ENCODE peak calls at places on chromosome 10, in seven cellular contexts. P is Panc1, N is suprapubic skin, T is endothelial cell of umbilical vein, U is breast epithelium, B is prostate gland, K is sigmoid colon. R is an unnamed sample.

GRCh38 chr10:61271127-61271780 is 181.9 kb downstream of the TMEM26 start:
- DNase-seq in P (peak), N (no peak), T (peak), U (no peak), B (no peak), K (no peak), R (no peak)

GRCh38 chr10:32877915-32878314 is 80.1 kb downstream of the ITGB1 start:
- DNase-seq in P (no peak), N (no peak), T (no peak), U (no peak), B (no peak), K (no peak), R (no peak)

GRCh38 chr10:72259491-72260214 is 14.1 kb upstream of the DDIT4 start:
- DNase-seq in P (no peak), N (no peak), T (no peak), U (no peak), B (peak), K (peak), R (no peak)

GRCh38 chr10:71015674-71016073 is 127.3 kb upstream of the PCBD1 start:
- DNase-seq in P (no peak), N (no peak), T (peak), U (no peak), B (no peak), K (no peak), R (no peak)

GRCh38 chr10:42795701-42796100 is 13.1 kb downstream of the BMS1 start:
- DNase-seq in P (no peak), N (no peak), T (no peak), U (no peak), B (no peak), K (no peak), R (no peak)

GRCh38 chr10:95756061-95756751 is at the start of gene ENTPD1:
- DNase-seq in P (no peak), N (no peak), T (peak), U (no peak), B (no peak), K (no peak), R (peak)

GRCh38 chr10:81095238-81095637 is 557.5 kb downstream of the SH2D4B start:
- DNase-seq in P (no peak), N (no peak), T (no peak), U (no peak), B (no peak), K (no peak), R (no peak)

GRCh38 chr10:76080406-76080805 is 649.0 kb downstream of the LRMDA start:
- DNase-seq in P (no peak), N (no peak), T (no peak), U (no peak), B (no peak), K (no peak), R (no peak)

GRCh38 chr10:31262672-31263071 is 56.3 kb upstream of the ZEB1 start:
- DNase-seq in P (no peak), N (no peak), T (no peak), U (no peak), B (no peak), K (peak), R (no peak)

GRCh38 chr10:62278461-62278910 is 9.8 kb upstream of the RTKN2 start:
- DNase-seq in P (no peak), N (no peak), T (no peak), U (no peak), B (no peak), K (no peak), R (no peak)

GRCh38 chr10:126518186-126519080 is 130.2 kb upstream of the ADAM12 start:
- DNase-seq in P (no peak), N (no peak), T (no peak), U (no peak), B (no peak), K (no peak), R (no peak)

GRCh38 chr10:114174462-114175190 is 623 bp upstream of the CCDC186 start:
- DNase-seq in P (no peak), N (peak), T (no peak), U (peak), B (peak), K (peak), R (no peak)

GRCh38 chr10:5999440-6000165 is 22.3 kb upstream of the IL15RA start:
- DNase-seq in P (no peak), N (no peak), T (no peak), U (no peak), B (no peak), K (no peak), R (no peak)

GRCh38 chr10:76177945-76178344 is 746.5 kb downstream of the LRMDA start:
- DNase-seq in P (no peak), N (no peak), T (no peak), U (no peak), B (no peak), K (no peak), R (no peak)

GRCh38 chr10:76334306-76334705 is 902.9 kb downstream of the LRMDA start:
- DNase-seq in P (no peak), N (no peak), T (no peak), U (no peak), B (no peak), K (peak), R (no peak)

GRCh38 chr10:53222806-53223205 is 450.2 kb upstream of the MBL2 start:
- DNase-seq in P (no peak), N (no peak), T (no peak), U (no peak), B (no peak), K (no peak), R (no peak)

GRCh38 chr10:100347568-100348195 is 649 bp downstream of the SCD start:
- DNase-seq in P (no peak), N (no peak), T (no peak), U (no peak), B (no peak), K (no peak), R (no peak)

GRCh38 chr10:96222441-96222840 is 48.9 kb downstream of the BLNK start:
- DNase-seq in P (no peak), N (no peak), T (no peak), U (no peak), B (no peak), K (no peak), R (no peak)

GRCh38 chr10:114648368-114648767 is 9.7 kb downstream of the ABLIM1 start:
- DNase-seq in P (no peak), N (no peak), T (peak), U (no peak), B (peak), K (no peak), R (no peak)

GRCh38 chr10:86151613-86152012 is 215.0 kb downstream of the GRID1 start:
- DNase-seq in P (no peak), N (no peak), T (no peak), U (no peak), B (no peak), K (no peak), R (no peak)

GRCh38 chr10:74921744-74922143 is 95.3 kb downstream of the KAT6B start:
- DNase-seq in P (no peak), N (no peak), T (no peak), U (no peak), B (no peak), K (no peak), R (no peak)

GRCh38 chr10:99777918-99778716 is 4.3 kb upstream of the ABCC2 start:
- DNase-seq in P (no peak), N (no peak), T (peak), U (no peak), B (no peak), K (no peak), R (no peak)

GRCh38 chr10:86658751-86659150 is 4.4 kb downstream of the OPN4 start:
- DNase-seq in P (no peak), N (no peak), T (no peak), U (no peak), B (no peak), K (no peak), R (no peak)

GRCh38 chr10:88270871-88271713 is 312.0 kb downstream of the RNLS start:
- DNase-seq in P (no peak), N (no peak), T (no peak), U (no peak), B (no peak), K (no peak), R (no peak)

GRCh38 chr10:15735766-15736165 is 16.0 kb upstream of the ITGA8 start:
- DNase-seq in P (no peak), N (no peak), T (no peak), U (no peak), B (no peak), K (no peak), R (no peak)

GRCh38 chr10:43864622-43865021 is 215.9 kb upstream of the ZNF32 start:
- DNase-seq in P (no peak), N (no peak), T (no peak), U (no peak), B (no peak), K (no peak), R (no peak)

GRCh38 chr10:27744478-27745379 is 890 bp downstream of the MKX start:
- DNase-seq in P (no peak), N (no peak), T (peak), U (no peak), B (peak), K (peak), R (peak)

GRCh38 chr10:113071446-113071845 is 121.4 kb downstream of the TCF7L2 start:
- DNase-seq in P (no peak), N (peak), T (peak), U (no peak), B (peak), K (no peak), R (peak)

DNA sequence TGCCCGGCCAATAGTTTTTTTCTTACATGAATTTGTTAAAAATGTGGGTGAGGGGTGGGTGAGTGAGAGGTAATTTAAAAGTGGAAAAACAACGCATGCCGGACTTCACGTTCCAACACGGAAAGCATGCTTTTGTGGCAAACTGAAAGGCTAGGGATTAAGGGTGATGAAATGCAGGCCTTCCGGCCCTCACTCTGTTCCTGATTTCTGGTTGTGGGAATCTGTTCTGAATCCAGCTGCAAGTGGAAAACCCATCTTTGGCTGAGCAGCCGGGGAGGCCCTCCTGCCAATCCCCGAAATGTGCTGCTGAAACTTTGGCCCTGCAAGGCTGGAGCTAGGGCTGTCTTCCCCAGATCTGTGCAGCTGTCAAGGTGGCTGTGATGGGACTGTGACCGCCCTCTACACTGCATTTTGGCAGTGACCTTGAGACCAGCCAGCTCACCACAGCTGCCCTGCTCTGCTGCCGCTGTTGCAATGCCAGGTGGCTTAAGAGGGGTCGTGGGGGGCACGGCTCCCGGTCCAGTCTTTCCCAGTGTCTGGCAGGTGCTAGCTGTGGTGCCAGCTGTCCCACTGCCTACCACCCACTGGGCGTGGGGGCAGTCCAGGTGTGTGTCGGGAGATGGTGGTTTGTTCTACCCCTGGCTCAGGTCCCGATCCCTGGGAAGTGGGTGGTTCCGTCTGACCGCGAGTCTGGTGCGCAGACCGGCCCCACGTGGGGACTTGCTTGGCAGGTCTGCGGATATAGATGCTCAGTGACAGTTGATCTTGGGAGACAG is 39.0 kb downstream of the TET1 start:
- DNase-seq in P (no peak), N (no peak), T (no peak), U (no peak), B (peak), K (peak), R (peak)
- TF ChIP-seq POLR2AphosphoS5 in P (no peak), N (no peak), T (no peak), U (no peak), B (no peak), K (no peak), R (no peak)

GRCh38 chr10:125033146-125033924 is 91.4 kb downstream of the ZRANB1 start:
- DNase-seq in P (no peak), N (no peak), T (no peak), U (no peak), B (no peak), K (no peak), R (no peak)
- TF ChIP-seq CTCF in P (no peak), N (no peak), T (no peak), U (no peak), B (no peak), K (no peak), R (no peak)

DNA sequence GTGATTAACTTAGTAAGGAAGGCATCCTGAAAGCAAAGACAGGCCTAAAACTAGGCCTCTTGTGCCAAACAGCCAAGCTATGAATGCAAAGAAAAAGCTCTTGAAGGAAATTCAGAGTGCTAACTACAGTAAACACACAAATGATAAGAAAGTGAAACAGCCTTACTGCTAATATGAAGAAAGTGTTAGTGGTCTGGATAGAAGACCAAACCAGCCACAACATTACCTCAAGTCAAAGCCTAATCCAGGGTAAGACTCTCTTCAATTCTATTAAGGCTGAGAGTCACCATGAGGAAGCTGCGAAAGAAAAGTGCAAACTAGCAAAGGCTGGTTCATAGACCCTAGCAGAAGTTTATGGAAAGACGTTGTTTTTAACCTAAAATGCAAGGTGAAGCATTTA is 66.0 kb downstream of the IPMK start:
- DNase-seq in P (no peak), N (no peak), T (no peak), U (no peak), B (no peak), K (no peak), R (no peak)
- TF ChIP-seq POLR2AphosphoS5 in P (no peak), N (no peak), T (no peak), U (no peak), B (no peak), K (no peak), R (no peak)

GRCh38 chr10:34791947-34792346 is 23.1 kb downstream of the PARD3 start:
- DNase-seq in P (no peak), N (no peak), T (no peak), U (no peak), B (no peak), K (no peak), R (no peak)
- TF ChIP-seq CTCF in P (no peak), N (no peak), T (no peak), U (no peak), B (no peak), K (no peak), R (no peak)

GRCh38 chr10:79320785-79321493 is 26.3 kb upstream of the PPIF start:
- DNase-seq in P (no peak), N (no peak), T (no peak), U (no peak), B (no peak), K (no peak), R (no peak)
- TF ChIP-seq POLR2AphosphoS5 in P (no peak), N (no peak), T (no peak), U (no peak), B (no peak), K (no peak), R (no peak)

GRCh38 chr10:92574545-92575377 is 868 bp upstream of the IDE start:
- DNase-seq in P (no peak), N (no peak), T (no peak), U (no peak), B (no peak), K (no peak), R (no peak)
- TF ChIP-seq CTCF in P (no peak), N (no peak), T (no peak), U (peak), B (no peak), K (no peak), R (no peak)

GRCh38 chr10:8048281-8049008 is 6.0 kb upstream of the GATA3 start:
- DNase-seq in P (no peak), N (no peak), T (no peak), U (no peak), B (no peak), K (no peak), R (no peak)

GRCh38 chr10:8050561-8051108 is 3.9 kb upstream of the GATA3 start:
- DNase-seq in P (no peak), N (no peak), T (no peak), U (no peak), B (no peak), K (no peak), R (no peak)

GRCh38 chr10:8047452-8048280 is 6.8 kb upstream of the GATA3 start:
- DNase-seq in P (no peak), N (no peak), T (peak), U (no peak), B (no peak), K (no peak), R (no peak)

GRCh38 chr10:8049874-8050560 is 4.5 kb upstream of the GATA3 start:
- DNase-seq in P (no peak), N (no peak), T (peak), U (no peak), B (no peak), K (no peak), R (no peak)

GRCh38 chr10:8049151-8049873 is 5.2 kb upstream of the GATA3 start:
- DNase-seq in P (no peak), N (no peak), T (no peak), U (no peak), B (no peak), K (no peak), R (no peak)
- TF ChIP-seq POLR2AphosphoS5 in P (no peak), N (no peak), T (no peak), U (no peak), B (no peak), K (no peak), R (no peak)

GRCh38 chr10:104193787-104194186 is 38.4 kb downstream of the CFAP43 start:
- DNase-seq in P (no peak), N (no peak), T (no peak), U (no peak), B (no peak), K (no peak), R (no peak)

GRCh38 chr10:104201636-104202035 is 30.5 kb downstream of the CFAP43 start:
- DNase-seq in P (no peak), N (no peak), T (no peak), U (no peak), B (no peak), K (no peak), R (no peak)

GRCh38 chr10:104202231-104202630 is 29.9 kb downstream of the CFAP43 start:
- DNase-seq in P (no peak), N (no peak), T (no peak), U (no peak), B (no peak), K (no peak), R (no peak)

GRCh38 chr10:104199567-104199966 is 32.6 kb downstream of the CFAP43 start:
- DNase-seq in P (no peak), N (no peak), T (no peak), U (no peak), B (no peak), K (no peak), R (no peak)

GRCh38 chr10:104197364-104197763 is 34.8 kb downstream of the CFAP43 start:
- DNase-seq in P (no peak), N (no peak), T (no peak), U (no peak), B (no peak), K (no peak), R (no peak)
- TF ChIP-seq CTCF in P (peak), N (no peak), T (no peak), U (no peak), B (no peak), K (no peak), R (no peak)

R was measured in transverse colon.